ENCODE peak calls at places on chromosomes 3 and 15, in six cellular contexts. One of them, this sample, is unnamed.

GRCh38 chr3:198071602-198072285 is 111.7 kb downstream of the LMLN start:
- DNase-seq in activated CD4-positive, alpha-beta T cell treated with anti-CD3 and anti-CD28 coated beads for 24 hours: peak
- DNase-seq in HCEC 1CT: peak
- DNase-seq in brain microvascular endothelial cell: peak
- DNase-seq in dorsolateral prefrontal cortex: no peak
- DNase-seq in stimulated activated naive CD8-positive, alpha-beta T cell treated with anti-CD3 and anti-CD28 coated beads, Interleukin-15, Interleukin-2, amounts not matched to agents 100 U/mL and 50 U/mL, for 24 hours: peak
- DNase-seq in this sample: peak

GRCh38 chr3:10602769-10603768 is 97.7 kb upstream of the ATP2B2 start:
- DNase-seq in activated CD4-positive, alpha-beta T cell treated with anti-CD3 and anti-CD28 coated beads for 24 hours: peak
- DNase-seq in HCEC 1CT: no peak
- DNase-seq in brain microvascular endothelial cell: no peak
- DNase-seq in dorsolateral prefrontal cortex: no peak
- DNase-seq in stimulated activated naive CD8-positive, alpha-beta T cell treated with anti-CD3 and anti-CD28 coated beads, Interleukin-15, Interleukin-2, amounts not matched to agents 100 U/mL and 50 U/mL, for 24 hours: peak
- DNase-seq in this sample: peak

GRCh38 chr3:150370982-150371381 is 37.1 kb upstream of the TSC22D2 start:
- DNase-seq in activated CD4-positive, alpha-beta T cell treated with anti-CD3 and anti-CD28 coated beads for 24 hours: no peak
- DNase-seq in HCEC 1CT: peak
- DNase-seq in brain microvascular endothelial cell: no peak
- DNase-seq in dorsolateral prefrontal cortex: no peak
- DNase-seq in stimulated activated naive CD8-positive, alpha-beta T cell treated with anti-CD3 and anti-CD28 coated beads, Interleukin-15, Interleukin-2, amounts not matched to agents 100 U/mL and 50 U/mL, for 24 hours: no peak
- DNase-seq in this sample: no peak

GRCh38 chr15:78208887-78209645 is 25.3 kb downstream of the ACSBG1 start:
- DNase-seq in activated CD4-positive, alpha-beta T cell treated with anti-CD3 and anti-CD28 coated beads for 24 hours: no peak
- DNase-seq in HCEC 1CT: no peak
- DNase-seq in brain microvascular endothelial cell: no peak
- DNase-seq in dorsolateral prefrontal cortex: no peak
- DNase-seq in stimulated activated naive CD8-positive, alpha-beta T cell treated with anti-CD3 and anti-CD28 coated beads, Interleukin-15, Interleukin-2, amounts not matched to agents 100 U/mL and 50 U/mL, for 24 hours: no peak
- DNase-seq in this sample: no peak

GRCh38 chr15:74302821-74303359 is 64.6 kb downstream of the CYP11A1 start:
- DNase-seq in activated CD4-positive, alpha-beta T cell treated with anti-CD3 and anti-CD28 coated beads for 24 hours: no peak
- DNase-seq in HCEC 1CT: no peak
- DNase-seq in brain microvascular endothelial cell: no peak
- DNase-seq in dorsolateral prefrontal cortex: no peak
- DNase-seq in stimulated activated naive CD8-positive, alpha-beta T cell treated with anti-CD3 and anti-CD28 coated beads, Interleukin-15, Interleukin-2, amounts not matched to agents 100 U/mL and 50 U/mL, for 24 hours: peak
- DNase-seq in this sample: peak

GRCh38 chr3:66492672-66493071 is 8.2 kb downstream of the LRIG1 start:
- DNase-seq in activated CD4-positive, alpha-beta T cell treated with anti-CD3 and anti-CD28 coated beads for 24 hours: no peak
- DNase-seq in HCEC 1CT: no peak
- DNase-seq in brain microvascular endothelial cell: no peak
- DNase-seq in dorsolateral prefrontal cortex: no peak
- DNase-seq in stimulated activated naive CD8-positive, alpha-beta T cell treated with anti-CD3 and anti-CD28 coated beads, Interleukin-15, Interleukin-2, amounts not matched to agents 100 U/mL and 50 U/mL, for 24 hours: no peak
- DNase-seq in this sample: no peak

GRCh38 chr3:80785475-80785874 is 976.0 kb downstream of the GBE1 start:
- DNase-seq in activated CD4-positive, alpha-beta T cell treated with anti-CD3 and anti-CD28 coated beads for 24 hours: no peak
- DNase-seq in HCEC 1CT: no peak
- DNase-seq in brain microvascular endothelial cell: no peak
- DNase-seq in dorsolateral prefrontal cortex: no peak
- DNase-seq in stimulated activated naive CD8-positive, alpha-beta T cell treated with anti-CD3 and anti-CD28 coated beads, Interleukin-15, Interleukin-2, amounts not matched to agents 100 U/mL and 50 U/mL, for 24 hours: no peak
- DNase-seq in this sample: no peak

GRCh38 chr15:85006201-85006600 is 24.5 kb downstream of the PDE8A start:
- DNase-seq in activated CD4-positive, alpha-beta T cell treated with anti-CD3 and anti-CD28 coated beads for 24 hours: no peak
- DNase-seq in HCEC 1CT: no peak
- DNase-seq in brain microvascular endothelial cell: no peak
- DNase-seq in dorsolateral prefrontal cortex: no peak
- DNase-seq in stimulated activated naive CD8-positive, alpha-beta T cell treated with anti-CD3 and anti-CD28 coated beads, Interleukin-15, Interleukin-2, amounts not matched to agents 100 U/mL and 50 U/mL, for 24 hours: no peak
- DNase-seq in this sample: no peak

GRCh38 chr3:143081844-143082778 is 37.5 kb upstream of the CHST2 start:
- DNase-seq in activated CD4-positive, alpha-beta T cell treated with anti-CD3 and anti-CD28 coated beads for 24 hours: no peak
- DNase-seq in HCEC 1CT: no peak
- DNase-seq in brain microvascular endothelial cell: no peak
- DNase-seq in dorsolateral prefrontal cortex: no peak
- DNase-seq in stimulated activated naive CD8-positive, alpha-beta T cell treated with anti-CD3 and anti-CD28 coated beads, Interleukin-15, Interleukin-2, amounts not matched to agents 100 U/mL and 50 U/mL, for 24 hours: no peak
- DNase-seq in this sample: peak

GRCh38 chr3:33980252-33980651 is 181.8 kb downstream of the PDCD6IP start:
- DNase-seq in activated CD4-positive, alpha-beta T cell treated with anti-CD3 and anti-CD28 coated beads for 24 hours: no peak
- DNase-seq in HCEC 1CT: peak
- DNase-seq in brain microvascular endothelial cell: peak
- DNase-seq in dorsolateral prefrontal cortex: no peak
- DNase-seq in stimulated activated naive CD8-positive, alpha-beta T cell treated with anti-CD3 and anti-CD28 coated beads, Interleukin-15, Interleukin-2, amounts not matched to agents 100 U/mL and 50 U/mL, for 24 hours: no peak
- DNase-seq in this sample: no peak

GRCh38 chr3:128310286-128311058 is 156.2 kb downstream of the DNAJB8 start:
- DNase-seq in activated CD4-positive, alpha-beta T cell treated with anti-CD3 and anti-CD28 coated beads for 24 hours: no peak
- DNase-seq in HCEC 1CT: no peak
- DNase-seq in brain microvascular endothelial cell: no peak
- DNase-seq in dorsolateral prefrontal cortex: no peak
- DNase-seq in stimulated activated naive CD8-positive, alpha-beta T cell treated with anti-CD3 and anti-CD28 coated beads, Interleukin-15, Interleukin-2, amounts not matched to agents 100 U/mL and 50 U/mL, for 24 hours: no peak
- DNase-seq in this sample: no peak

GRCh38 chr3:197376735-197377555 is 78.5 kb upstream of the DLG1 start:
- DNase-seq in activated CD4-positive, alpha-beta T cell treated with anti-CD3 and anti-CD28 coated beads for 24 hours: no peak
- DNase-seq in HCEC 1CT: no peak
- DNase-seq in brain microvascular endothelial cell: no peak
- DNase-seq in dorsolateral prefrontal cortex: no peak
- DNase-seq in stimulated activated naive CD8-positive, alpha-beta T cell treated with anti-CD3 and anti-CD28 coated beads, Interleukin-15, Interleukin-2, amounts not matched to agents 100 U/mL and 50 U/mL, for 24 hours: no peak
- DNase-seq in this sample: no peak

GRCh38 chr3:133882986-133883586 is 12.6 kb downstream of the RAB6B start:
- DNase-seq in activated CD4-positive, alpha-beta T cell treated with anti-CD3 and anti-CD28 coated beads for 24 hours: no peak
- DNase-seq in HCEC 1CT: no peak
- DNase-seq in brain microvascular endothelial cell: no peak
- DNase-seq in dorsolateral prefrontal cortex: no peak
- DNase-seq in stimulated activated naive CD8-positive, alpha-beta T cell treated with anti-CD3 and anti-CD28 coated beads, Interleukin-15, Interleukin-2, amounts not matched to agents 100 U/mL and 50 U/mL, for 24 hours: no peak
- DNase-seq in this sample: peak

GRCh38 chr15:75156306-75157215 is 45.1 kb upstream of the C15orf39 start:
- DNase-seq in activated CD4-positive, alpha-beta T cell treated with anti-CD3 and anti-CD28 coated beads for 24 hours: no peak
- DNase-seq in HCEC 1CT: no peak
- DNase-seq in brain microvascular endothelial cell: no peak
- DNase-seq in dorsolateral prefrontal cortex: no peak
- DNase-seq in stimulated activated naive CD8-positive, alpha-beta T cell treated with anti-CD3 and anti-CD28 coated beads, Interleukin-15, Interleukin-2, amounts not matched to agents 100 U/mL and 50 U/mL, for 24 hours: no peak
- DNase-seq in this sample: no peak

GRCh38 chr3:159458010-159458409 is 530.6 kb upstream of the IL12A start:
- DNase-seq in activated CD4-positive, alpha-beta T cell treated with anti-CD3 and anti-CD28 coated beads for 24 hours: no peak
- DNase-seq in HCEC 1CT: peak
- DNase-seq in brain microvascular endothelial cell: peak
- DNase-seq in dorsolateral prefrontal cortex: no peak
- DNase-seq in stimulated activated naive CD8-positive, alpha-beta T cell treated with anti-CD3 and anti-CD28 coated beads, Interleukin-15, Interleukin-2, amounts not matched to agents 100 U/mL and 50 U/mL, for 24 hours: no peak
- DNase-seq in this sample: no peak

GRCh38 chr15:45668386-45668785 is 33.6 kb downstream of the SQOR start:
- DNase-seq in activated CD4-positive, alpha-beta T cell treated with anti-CD3 and anti-CD28 coated beads for 24 hours: no peak
- DNase-seq in HCEC 1CT: no peak
- DNase-seq in brain microvascular endothelial cell: no peak
- DNase-seq in dorsolateral prefrontal cortex: no peak
- DNase-seq in stimulated activated naive CD8-positive, alpha-beta T cell treated with anti-CD3 and anti-CD28 coated beads, Interleukin-15, Interleukin-2, amounts not matched to agents 100 U/mL and 50 U/mL, for 24 hours: no peak
- DNase-seq in this sample: no peak

GRCh38 chr3:105672996-105673395 is 195.8 kb downstream of the CBLB start:
- DNase-seq in activated CD4-positive, alpha-beta T cell treated with anti-CD3 and anti-CD28 coated beads for 24 hours: no peak
- DNase-seq in HCEC 1CT: no peak
- DNase-seq in brain microvascular endothelial cell: no peak
- DNase-seq in dorsolateral prefrontal cortex: no peak
- DNase-seq in stimulated activated naive CD8-positive, alpha-beta T cell treated with anti-CD3 and anti-CD28 coated beads, Interleukin-15, Interleukin-2, amounts not matched to agents 100 U/mL and 50 U/mL, for 24 hours: no peak
- DNase-seq in this sample: no peak

GRCh38 chr3:158794936-158795518 is 6.8 kb upstream of the MFSD1 start:
- DNase-seq in activated CD4-positive, alpha-beta T cell treated with anti-CD3 and anti-CD28 coated beads for 24 hours: no peak
- DNase-seq in HCEC 1CT: peak
- DNase-seq in brain microvascular endothelial cell: peak
- DNase-seq in dorsolateral prefrontal cortex: no peak
- DNase-seq in stimulated activated naive CD8-positive, alpha-beta T cell treated with anti-CD3 and anti-CD28 coated beads, Interleukin-15, Interleukin-2, amounts not matched to agents 100 U/mL and 50 U/mL, for 24 hours: no peak
- DNase-seq in this sample: no peak

GRCh38 chr3:21894459-21895083 is 143.6 kb upstream of the ZNF385D start:
- DNase-seq in activated CD4-positive, alpha-beta T cell treated with anti-CD3 and anti-CD28 coated beads for 24 hours: no peak
- DNase-seq in HCEC 1CT: no peak
- DNase-seq in brain microvascular endothelial cell: peak
- DNase-seq in dorsolateral prefrontal cortex: no peak
- DNase-seq in stimulated activated naive CD8-positive, alpha-beta T cell treated with anti-CD3 and anti-CD28 coated beads, Interleukin-15, Interleukin-2, amounts not matched to agents 100 U/mL and 50 U/mL, for 24 hours: no peak
- DNase-seq in this sample: no peak

GRCh38 chr15:95304116-95304873 is 1026.2 kb upstream of the NR2F2 start:
- DNase-seq in activated CD4-positive, alpha-beta T cell treated with anti-CD3 and anti-CD28 coated beads for 24 hours: no peak
- DNase-seq in HCEC 1CT: peak
- DNase-seq in brain microvascular endothelial cell: no peak
- DNase-seq in dorsolateral prefrontal cortex: no peak
- DNase-seq in stimulated activated naive CD8-positive, alpha-beta T cell treated with anti-CD3 and anti-CD28 coated beads, Interleukin-15, Interleukin-2, amounts not matched to agents 100 U/mL and 50 U/mL, for 24 hours: no peak
- DNase-seq in this sample: no peak

GRCh38 chr3:190718691-190719090 is 143.8 kb downstream of the GMNC start:
- DNase-seq in activated CD4-positive, alpha-beta T cell treated with anti-CD3 and anti-CD28 coated beads for 24 hours: no peak
- DNase-seq in HCEC 1CT: peak
- DNase-seq in brain microvascular endothelial cell: peak
- DNase-seq in dorsolateral prefrontal cortex: no peak
- DNase-seq in stimulated activated naive CD8-positive, alpha-beta T cell treated with anti-CD3 and anti-CD28 coated beads, Interleukin-15, Interleukin-2, amounts not matched to agents 100 U/mL and 50 U/mL, for 24 hours: no peak
- DNase-seq in this sample: no peak

GRCh38 chr3:4583441-4583840 is 90.3 kb downstream of the ITPR1 start:
- DNase-seq in activated CD4-positive, alpha-beta T cell treated with anti-CD3 and anti-CD28 coated beads for 24 hours: no peak
- DNase-seq in HCEC 1CT: peak
- DNase-seq in brain microvascular endothelial cell: no peak
- DNase-seq in dorsolateral prefrontal cortex: no peak
- DNase-seq in stimulated activated naive CD8-positive, alpha-beta T cell treated with anti-CD3 and anti-CD28 coated beads, Interleukin-15, Interleukin-2, amounts not matched to agents 100 U/mL and 50 U/mL, for 24 hours: no peak
- DNase-seq in this sample: no peak

GRCh38 chr15:78365931-78366330 is 25.8 kb downstream of the CRABP1 start:
- DNase-seq in activated CD4-positive, alpha-beta T cell treated with anti-CD3 and anti-CD28 coated beads for 24 hours: no peak
- DNase-seq in HCEC 1CT: no peak
- DNase-seq in brain microvascular endothelial cell: no peak
- DNase-seq in dorsolateral prefrontal cortex: no peak
- DNase-seq in stimulated activated naive CD8-positive, alpha-beta T cell treated with anti-CD3 and anti-CD28 coated beads, Interleukin-15, Interleukin-2, amounts not matched to agents 100 U/mL and 50 U/mL, for 24 hours: no peak
- DNase-seq in this sample: no peak

GRCh38 chr3:62911531-62911930 is 36.3 kb upstream of the CADPS start:
- DNase-seq in activated CD4-positive, alpha-beta T cell treated with anti-CD3 and anti-CD28 coated beads for 24 hours: no peak
- DNase-seq in HCEC 1CT: peak
- DNase-seq in brain microvascular endothelial cell: no peak
- DNase-seq in dorsolateral prefrontal cortex: no peak
- DNase-seq in stimulated activated naive CD8-positive, alpha-beta T cell treated with anti-CD3 and anti-CD28 coated beads, Interleukin-15, Interleukin-2, amounts not matched to agents 100 U/mL and 50 U/mL, for 24 hours: no peak
- DNase-seq in this sample: no peak

GRCh38 chr3:102226463-102226862 is 208.4 kb upstream of the ZPLD1 start:
- DNase-seq in activated CD4-positive, alpha-beta T cell treated with anti-CD3 and anti-CD28 coated beads for 24 hours: no peak
- DNase-seq in HCEC 1CT: no peak
- DNase-seq in brain microvascular endothelial cell: no peak
- DNase-seq in dorsolateral prefrontal cortex: no peak
- DNase-seq in stimulated activated naive CD8-positive, alpha-beta T cell treated with anti-CD3 and anti-CD28 coated beads, Interleukin-15, Interleukin-2, amounts not matched to agents 100 U/mL and 50 U/mL, for 24 hours: no peak
- DNase-seq in this sample: no peak

GRCh38 chr15:56725386-56725785 is 7.9 kb downstream of the ZNF280D start:
- DNase-seq in activated CD4-positive, alpha-beta T cell treated with anti-CD3 and anti-CD28 coated beads for 24 hours: no peak
- DNase-seq in HCEC 1CT: no peak
- DNase-seq in brain microvascular endothelial cell: no peak
- DNase-seq in dorsolateral prefrontal cortex: no peak
- DNase-seq in stimulated activated naive CD8-positive, alpha-beta T cell treated with anti-CD3 and anti-CD28 coated beads, Interleukin-15, Interleukin-2, amounts not matched to agents 100 U/mL and 50 U/mL, for 24 hours: no peak
- DNase-seq in this sample: no peak

GRCh38 chr3:12495749-12496452 is 11.6 kb downstream of the TSEN2 start:
- DNase-seq in activated CD4-positive, alpha-beta T cell treated with anti-CD3 and anti-CD28 coated beads for 24 hours: no peak
- DNase-seq in HCEC 1CT: no peak
- DNase-seq in brain microvascular endothelial cell: no peak
- DNase-seq in dorsolateral prefrontal cortex: no peak
- DNase-seq in stimulated activated naive CD8-positive, alpha-beta T cell treated with anti-CD3 and anti-CD28 coated beads, Interleukin-15, Interleukin-2, amounts not matched to agents 100 U/mL and 50 U/mL, for 24 hours: no peak
- DNase-seq in this sample: no peak

GRCh38 chr3:143479727-143480126 is 360.2 kb downstream of the CHST2 start:
- DNase-seq in activated CD4-positive, alpha-beta T cell treated with anti-CD3 and anti-CD28 coated beads for 24 hours: no peak
- DNase-seq in HCEC 1CT: no peak
- DNase-seq in brain microvascular endothelial cell: no peak
- DNase-seq in dorsolateral prefrontal cortex: no peak
- DNase-seq in stimulated activated naive CD8-positive, alpha-beta T cell treated with anti-CD3 and anti-CD28 coated beads, Interleukin-15, Interleukin-2, amounts not matched to agents 100 U/mL and 50 U/mL, for 24 hours: no peak
- DNase-seq in this sample: no peak

GRCh38 chr3:161316006-161316689 is 55.2 kb downstream of the SPTSSB start:
- DNase-seq in activated CD4-positive, alpha-beta T cell treated with anti-CD3 and anti-CD28 coated beads for 24 hours: no peak
- DNase-seq in HCEC 1CT: no peak
- DNase-seq in brain microvascular endothelial cell: peak
- DNase-seq in dorsolateral prefrontal cortex: no peak
- DNase-seq in stimulated activated naive CD8-positive, alpha-beta T cell treated with anti-CD3 and anti-CD28 coated beads, Interleukin-15, Interleukin-2, amounts not matched to agents 100 U/mL and 50 U/mL, for 24 hours: no peak
- DNase-seq in this sample: no peak

GRCh38 chr3:87317779-87318178 is 41.4 kb upstream of the POU1F1 start:
- DNase-seq in activated CD4-positive, alpha-beta T cell treated with anti-CD3 and anti-CD28 coated beads for 24 hours: no peak
- DNase-seq in HCEC 1CT: no peak
- DNase-seq in brain microvascular endothelial cell: no peak
- DNase-seq in dorsolateral prefrontal cortex: no peak
- DNase-seq in stimulated activated naive CD8-positive, alpha-beta T cell treated with anti-CD3 and anti-CD28 coated beads, Interleukin-15, Interleukin-2, amounts not matched to agents 100 U/mL and 50 U/mL, for 24 hours: no peak
- DNase-seq in this sample: no peak

GRCh38 chr15:55197362-55197705 is 593 bp upstream of the RSL24D1 start:
- DNase-seq in activated CD4-positive, alpha-beta T cell treated with anti-CD3 and anti-CD28 coated beads for 24 hours: no peak
- DNase-seq in HCEC 1CT: no peak
- DNase-seq in brain microvascular endothelial cell: no peak
- DNase-seq in dorsolateral prefrontal cortex: no peak
- DNase-seq in stimulated activated naive CD8-positive, alpha-beta T cell treated with anti-CD3 and anti-CD28 coated beads, Interleukin-15, Interleukin-2, amounts not matched to agents 100 U/mL and 50 U/mL, for 24 hours: no peak
- DNase-seq in this sample: no peak

GRCh38 chr3:138863776-138864113 is 29.0 kb upstream of the PIK3CB start:
- DNase-seq in activated CD4-positive, alpha-beta T cell treated with anti-CD3 and anti-CD28 coated beads for 24 hours: no peak
- DNase-seq in HCEC 1CT: no peak
- DNase-seq in brain microvascular endothelial cell: no peak
- DNase-seq in dorsolateral prefrontal cortex: no peak
- DNase-seq in stimulated activated naive CD8-positive, alpha-beta T cell treated with anti-CD3 and anti-CD28 coated beads, Interleukin-15, Interleukin-2, amounts not matched to agents 100 U/mL and 50 U/mL, for 24 hours: no peak
- DNase-seq in this sample: no peak

GRCh38 chr15:34147371-34148140 is 45.7 kb downstream of the PGBD4 start:
- DNase-seq in activated CD4-positive, alpha-beta T cell treated with anti-CD3 and anti-CD28 coated beads for 24 hours: no peak
- DNase-seq in HCEC 1CT: no peak
- DNase-seq in brain microvascular endothelial cell: peak
- DNase-seq in dorsolateral prefrontal cortex: no peak
- DNase-seq in stimulated activated naive CD8-positive, alpha-beta T cell treated with anti-CD3 and anti-CD28 coated beads, Interleukin-15, Interleukin-2, amounts not matched to agents 100 U/mL and 50 U/mL, for 24 hours: no peak
- DNase-seq in this sample: no peak

GRCh38 chr3:170751894-170752283 is 118.1 kb downstream of the RPL22L1 start:
- DNase-seq in activated CD4-positive, alpha-beta T cell treated with anti-CD3 and anti-CD28 coated beads for 24 hours: no peak
- DNase-seq in HCEC 1CT: peak
- DNase-seq in brain microvascular endothelial cell: no peak
- DNase-seq in dorsolateral prefrontal cortex: no peak
- DNase-seq in stimulated activated naive CD8-positive, alpha-beta T cell treated with anti-CD3 and anti-CD28 coated beads, Interleukin-15, Interleukin-2, amounts not matched to agents 100 U/mL and 50 U/mL, for 24 hours: no peak
- DNase-seq in this sample: no peak

GRCh38 chr3:126158016-126158911 is 22.1 kb downstream of the ALDH1L1 start:
- DNase-seq in activated CD4-positive, alpha-beta T cell treated with anti-CD3 and anti-CD28 coated beads for 24 hours: no peak
- DNase-seq in HCEC 1CT: no peak
- DNase-seq in brain microvascular endothelial cell: no peak
- DNase-seq in dorsolateral prefrontal cortex: no peak
- DNase-seq in stimulated activated naive CD8-positive, alpha-beta T cell treated with anti-CD3 and anti-CD28 coated beads, Interleukin-15, Interleukin-2, amounts not matched to agents 100 U/mL and 50 U/mL, for 24 hours: no peak
- DNase-seq in this sample: no peak

GRCh38 chr3:119703900-119704531 is 1.2 kb downstream of the CFAP91 start:
- DNase-seq in activated CD4-positive, alpha-beta T cell treated with anti-CD3 and anti-CD28 coated beads for 24 hours: no peak
- DNase-seq in HCEC 1CT: no peak
- DNase-seq in brain microvascular endothelial cell: no peak
- DNase-seq in dorsolateral prefrontal cortex: no peak
- DNase-seq in stimulated activated naive CD8-positive, alpha-beta T cell treated with anti-CD3 and anti-CD28 coated beads, Interleukin-15, Interleukin-2, amounts not matched to agents 100 U/mL and 50 U/mL, for 24 hours: no peak
- DNase-seq in this sample: no peak

GRCh38 chr15:31237042-31237324 is 89.7 kb upstream of the KLF13 start:
- DNase-seq in activated CD4-positive, alpha-beta T cell treated with anti-CD3 and anti-CD28 coated beads for 24 hours: no peak
- DNase-seq in HCEC 1CT: no peak
- DNase-seq in brain microvascular endothelial cell: no peak
- DNase-seq in dorsolateral prefrontal cortex: no peak
- DNase-seq in stimulated activated naive CD8-positive, alpha-beta T cell treated with anti-CD3 and anti-CD28 coated beads, Interleukin-15, Interleukin-2, amounts not matched to agents 100 U/mL and 50 U/mL, for 24 hours: no peak
- DNase-seq in this sample: no peak

GRCh38 chr3:16085884-16086608 is 88.4 kb upstream of the GALNT15 start:
- DNase-seq in activated CD4-positive, alpha-beta T cell treated with anti-CD3 and anti-CD28 coated beads for 24 hours: no peak
- DNase-seq in HCEC 1CT: no peak
- DNase-seq in brain microvascular endothelial cell: no peak
- DNase-seq in dorsolateral prefrontal cortex: peak
- DNase-seq in stimulated activated naive CD8-positive, alpha-beta T cell treated with anti-CD3 and anti-CD28 coated beads, Interleukin-15, Interleukin-2, amounts not matched to agents 100 U/mL and 50 U/mL, for 24 hours: no peak
- DNase-seq in this sample: no peak

This sample was measured in activated CD4-positive, alpha-beta memory T cell treated with anti-CD3 and anti-CD28 coated beads for 36 hours.